ENCODE peak calls at places on chromosomes 2 and 18, in five cellular contexts. One of them, this sample, is unnamed. For H3K4me1, the result is how much of the 10 kb centered on the place peaks cover.

GRCh38 chr2:10305715-10306114 is 3.0 kb downstream of the HPCAL1 start:
- DNase-seq in HCT116: no peak
- DNase-seq in HepG2: peak
- DNase-seq in K562: no peak
- DNase-seq in GM12878: no peak
- DNase-seq in this sample: peak

GRCh38 chr18:24490545-24490944 is 30.1 kb downstream of the HRH4 start:
- DNase-seq in GM12878: no peak
- DNase-seq in HCT116: no peak
- DNase-seq in HepG2: no peak
- DNase-seq in K562: no peak
- DNase-seq in this sample: no peak

GRCh38 chr2:95375532-95376221 is 26.8 kb upstream of the FAHD2A start:
- DNase-seq in GM12878: no peak
- DNase-seq in K562: no peak
- DNase-seq in HCT116: no peak
- DNase-seq in HepG2: no peak
- DNase-seq in this sample: no peak

GRCh38 chr2:196609806-196610205 is 29.7 kb upstream of the CCDC150 start:
- DNase-seq in GM12878: no peak
- DNase-seq in HCT116: no peak
- DNase-seq in K562: no peak
- DNase-seq in HepG2: no peak
- DNase-seq in this sample: no peak

GRCh38 chr2:206232287-206233035 is 42.0 kb upstream of the ZDBF2 start:
- DNase-seq in K562: no peak
- DNase-seq in HCT116: no peak
- DNase-seq in GM12878: no peak
- DNase-seq in HepG2: no peak
- DNase-seq in this sample: peak

GRCh38 chr2:122451040-122451439 is 695.6 kb downstream of the TSN start:
- DNase-seq in HepG2: peak
- DNase-seq in K562: peak
- DNase-seq in GM12878: no peak
- DNase-seq in HCT116: no peak
- DNase-seq in this sample: peak

GRCh38 chr2:46584134-46584533 is 104.8 kb downstream of the TMEM247 start:
- DNase-seq in HCT116: no peak
- DNase-seq in GM12878: no peak
- DNase-seq in K562: no peak
- DNase-seq in HepG2: no peak
- DNase-seq in this sample: no peak

GRCh38 chr18:40852406-40852805 is 1102.6 kb upstream of the PIK3C3 start:
- DNase-seq in GM12878: no peak
- DNase-seq in HCT116: no peak
- DNase-seq in HepG2: no peak
- DNase-seq in K562: no peak
- DNase-seq in this sample: peak

GRCh38 chr18:9946831-9947230 is 33.0 kb downstream of the VAPA start:
- DNase-seq in HCT116: no peak
- DNase-seq in K562: no peak
- DNase-seq in HepG2: no peak
- DNase-seq in GM12878: no peak
- DNase-seq in this sample: no peak

GRCh38 chr18:9941660-9942059 is 27.8 kb downstream of the VAPA start:
- DNase-seq in K562: no peak
- DNase-seq in GM12878: no peak
- DNase-seq in HCT116: no peak
- DNase-seq in HepG2: no peak
- DNase-seq in this sample: no peak

GRCh38 chr18:9944805-9945204 is 31.0 kb downstream of the VAPA start:
- DNase-seq in K562: no peak
- DNase-seq in HepG2: peak
- DNase-seq in HCT116: no peak
- DNase-seq in GM12878: no peak
- DNase-seq in this sample: no peak

GRCh38 chr18:9941108-9941507 is 27.3 kb downstream of the VAPA start:
- DNase-seq in HCT116: no peak
- DNase-seq in K562: no peak
- DNase-seq in GM12878: no peak
- DNase-seq in HepG2: no peak
- DNase-seq in this sample: no peak

GRCh38 chr18:9943311-9943710 is 29.5 kb downstream of the VAPA start:
- DNase-seq in GM12878: no peak
- DNase-seq in HepG2: no peak
- DNase-seq in K562: no peak
- DNase-seq in HCT116: no peak
- DNase-seq in this sample: no peak
- H3K4me1 ChIP-seq in GM12878: under half
- H3K4me1 ChIP-seq in HepG2: under half
- H3K4me1 ChIP-seq in K562: under half
- H3K4me1 ChIP-seq in HCT116: under half
- H3K4me1 ChIP-seq in this sample: under half

DNA sequence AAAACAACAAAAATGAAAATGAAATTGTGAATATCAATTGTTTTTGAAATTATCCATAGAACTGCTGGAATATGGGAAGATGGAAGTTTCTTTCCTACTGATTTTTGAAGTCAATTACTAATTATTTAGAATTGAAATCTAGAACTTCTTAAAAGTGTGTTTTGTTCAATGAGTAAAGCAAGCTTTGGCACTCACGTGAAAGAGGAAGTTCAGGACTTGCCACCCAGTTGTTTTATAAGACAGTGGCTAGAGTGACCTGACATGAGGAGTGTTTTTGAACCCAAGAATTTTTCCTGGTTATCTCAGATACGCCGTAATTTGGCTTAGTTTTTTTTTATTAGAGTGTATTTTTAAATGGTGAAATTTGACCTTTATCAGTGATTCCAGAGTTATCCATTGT is 3.5 kb downstream of the MXD1 start:
- DNase-seq in HCT116: no peak
- DNase-seq in GM12878: no peak
- DNase-seq in K562: no peak
- DNase-seq in HepG2: no peak
- DNase-seq in this sample: no peak
- TF ChIP-seq REST in HCT116: no peak
- TF ChIP-seq REST in GM12878: no peak
- TF ChIP-seq REST in K562: no peak
- TF ChIP-seq REST in HepG2: no peak
- TF ChIP-seq REST in this sample: no peak

GRCh38 chr2:199457147-199458016 is at the start of gene SATB2:
- DNase-seq in GM12878: no peak
- DNase-seq in K562: peak
- DNase-seq in HCT116: peak
- DNase-seq in HepG2: no peak
- DNase-seq in this sample: no peak
- TF ChIP-seq EZH2 in GM12878: peak
- TF ChIP-seq EZH2 in K562: no peak
- TF ChIP-seq EZH2 in HCT116: no peak
- TF ChIP-seq EZH2 in HepG2: peak
- TF ChIP-seq EZH2 in this sample: peak

DNA sequence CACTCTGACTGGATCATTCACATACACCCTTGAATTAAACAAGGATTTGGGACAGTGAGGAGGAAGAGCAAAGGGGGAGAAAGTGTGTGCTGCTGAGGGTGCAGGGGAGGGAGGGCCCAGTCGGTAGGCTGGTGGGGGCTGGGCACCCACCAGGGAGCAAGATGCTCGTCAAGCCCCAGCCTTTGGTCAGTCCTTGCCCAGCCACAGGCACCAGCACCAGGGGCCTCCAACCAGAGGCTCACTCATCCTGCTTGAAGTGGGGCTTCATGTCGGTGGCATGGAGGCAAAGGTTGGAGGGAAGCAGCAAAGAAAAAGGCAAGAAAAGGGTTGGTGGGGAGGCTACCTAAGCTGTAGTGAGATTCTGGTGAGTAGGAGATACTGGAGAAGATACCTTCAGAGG is 21.9 kb downstream of the CDC42EP3 start:
- DNase-seq in GM12878: no peak
- DNase-seq in K562: no peak
- DNase-seq in HCT116: no peak
- DNase-seq in HepG2: no peak
- DNase-seq in this sample: no peak
- H3K4me1 ChIP-seq in GM12878: half or more
- H3K4me1 ChIP-seq in K562: under half
- H3K4me1 ChIP-seq in HCT116: under half
- H3K4me1 ChIP-seq in HepG2: under half
- H3K4me1 ChIP-seq in this sample: under half

GRCh38 chr2:150469706-150470105 is 17.8 kb downstream of the RND3 start:
- DNase-seq in HCT116: no peak
- DNase-seq in HepG2: no peak
- DNase-seq in K562: no peak
- DNase-seq in GM12878: no peak
- DNase-seq in this sample: no peak
- TF ChIP-seq REST in HCT116: no peak
- TF ChIP-seq REST in HepG2: no peak
- TF ChIP-seq REST in K562: no peak
- TF ChIP-seq REST in GM12878: no peak
- TF ChIP-seq REST in this sample: no peak